ENCODE peak calls at places on chromosomes 1 and 21, in five cellular contexts. B, N, Z, C and M are unnamed samples. For H3K27me3 and H3K9me3, the result is how much of the 10 kb centered on the place peaks cover.

GRCh38 chr1:198669023-198669698 is 30.3 kb downstream of the PTPRC start:
- DNase-seq in B (peak), N (peak), Z (no peak), C (no peak), M (no peak)

GRCh38 chr1:236002572-236002971 is 62.3 kb downstream of the NID1 start:
- DNase-seq in B (no peak), N (no peak), Z (no peak), C (no peak), M (no peak)

GRCh38 chr1:45009956-45010854 is 919 bp downstream of the HECTD3 start:
- DNase-seq in B (peak), N (peak), Z (peak), C (no peak), M (peak)

GRCh38 chr1:151510020-151510405 is 1.2 kb upstream of the CGN start:
- DNase-seq in B (no peak), N (peak), Z (no peak), C (peak), M (peak)

GRCh38 chr1:64701071-64701470 is 43.8 kb upstream of the RAVER2 start:
- DNase-seq in B (peak), N (no peak), Z (no peak), C (no peak), M (no peak)

GRCh38 chr1:198638894-198639319 is at the start of gene PTPRC:
- DNase-seq in B (no peak), N (no peak), Z (no peak), C (no peak), M (no peak)

GRCh38 chr1:32927441-32927840 is 26.3 kb upstream of the TMEM54 start:
- DNase-seq in B (no peak), N (no peak), Z (no peak), C (no peak), M (no peak)

GRCh38 chr1:112674986-112675727 is 698 bp downstream of the MOV10 start:
- DNase-seq in B (peak), N (peak), Z (peak), C (no peak), M (no peak)

GRCh38 chr1:82162526-82163420 is 362.0 kb downstream of the ADGRL2 start:
- DNase-seq in B (no peak), N (no peak), Z (no peak), C (no peak), M (peak)

GRCh38 chr1:109569323-109569722 is 20.9 kb downstream of the GNAI3 start:
- DNase-seq in B (no peak), N (no peak), Z (no peak), C (no peak), M (no peak)

DNA sequence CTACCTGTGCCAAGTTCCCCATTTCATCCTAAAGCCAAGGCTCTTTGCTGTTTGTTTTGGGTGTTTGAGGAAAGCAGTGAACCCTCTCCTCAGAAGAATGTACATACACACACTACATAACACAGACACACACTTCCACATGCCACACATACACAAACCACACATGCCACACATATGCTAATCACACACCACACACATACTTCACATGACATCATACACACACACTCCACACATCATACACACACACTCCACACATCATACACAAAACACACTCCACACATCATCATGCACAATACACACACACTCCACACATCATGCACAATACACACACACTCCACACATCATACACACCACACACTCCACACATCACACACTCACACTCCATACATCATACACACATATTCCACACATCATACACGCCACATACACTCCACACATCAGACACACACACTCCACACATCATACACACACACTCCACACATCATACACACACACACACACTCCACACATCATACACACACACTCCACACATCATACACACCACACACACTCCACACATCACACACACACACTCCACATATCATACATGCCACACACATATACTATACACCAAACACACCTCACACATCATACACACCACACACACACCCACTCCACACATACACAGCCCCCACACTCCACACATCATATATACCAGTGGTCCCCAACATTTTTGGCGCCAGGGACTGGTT is 22.7 kb upstream of the ZNF436 start:
- DNase-seq in B (no peak), N (no peak), Z (no peak), C (no peak), M (no peak)
- H3K4me3 ChIP-seq in B (no peak), N (no peak), Z (no peak), C (no peak), M (no peak)

GRCh38 chr1:25620701-25621350 is 4.2 kb downstream of the MAN1C1 start:
- DNase-seq in B (no peak), N (no peak), Z (no peak), C (no peak), M (no peak)
- H3K27me3 ChIP-seq in B (under half), N (under half), Z (under half), C (under half), M (under half)

GRCh38 chr21:15370576-15370975 is 305.8 kb upstream of the NRIP1 start:
- DNase-seq in B (no peak), N (no peak), Z (no peak), C (no peak), M (no peak)

GRCh38 chr21:15367061-15367626 is 302.3 kb upstream of the NRIP1 start:
- DNase-seq in B (no peak), N (no peak), Z (no peak), C (peak), M (no peak)

GRCh38 chr21:15363921-15364320 is 299.1 kb upstream of the NRIP1 start:
- DNase-seq in B (peak), N (no peak), Z (no peak), C (no peak), M (no peak)

GRCh38 chr21:15362458-15362857 is 297.7 kb upstream of the NRIP1 start:
- DNase-seq in B (no peak), N (no peak), Z (no peak), C (no peak), M (no peak)

GRCh38 chr21:15365751-15366392 is 301.1 kb upstream of the NRIP1 start:
- DNase-seq in B (peak), N (peak), Z (no peak), C (no peak), M (no peak)
- H3K9me3 ChIP-seq in B (under half), N (under half), Z (under half), C (half or more), M (under half)

DNA sequence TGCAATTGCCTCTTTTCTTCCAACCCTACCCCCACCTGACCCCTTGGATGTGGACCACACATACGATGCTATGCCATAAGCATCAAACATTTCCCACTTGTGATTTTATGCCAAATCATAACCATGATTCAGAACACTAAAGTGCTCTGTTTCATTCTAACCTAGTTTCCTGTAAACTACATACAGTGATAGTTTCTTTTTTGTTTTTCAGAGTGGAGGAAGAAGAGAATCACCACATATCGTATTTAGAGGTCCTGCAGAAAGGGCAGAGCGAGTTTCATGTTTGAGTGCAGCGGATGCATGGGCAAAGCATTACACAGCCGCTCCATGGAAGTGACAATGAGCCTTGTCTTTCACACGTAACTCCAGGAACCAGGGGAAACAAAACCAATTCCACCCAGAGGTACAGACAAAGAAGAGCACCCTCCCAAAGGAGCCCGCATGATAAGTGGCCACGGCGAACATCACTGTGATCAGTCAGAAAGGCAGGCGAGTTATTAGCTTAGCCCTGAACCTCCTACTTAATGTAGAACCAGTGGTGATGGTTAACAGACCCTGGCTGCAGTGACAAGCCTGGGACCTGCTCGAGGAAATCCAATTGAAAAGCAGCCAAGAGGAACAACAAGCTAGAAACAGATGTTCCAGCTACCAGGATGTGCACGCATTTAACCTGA is 64.0 kb upstream of the ZNF281 start:
- DNase-seq in B (no peak), N (no peak), Z (no peak), C (no peak), M (no peak)
- H3K4me3 ChIP-seq in B (no peak), N (no peak), Z (no peak), C (no peak), M (no peak)

DNA sequence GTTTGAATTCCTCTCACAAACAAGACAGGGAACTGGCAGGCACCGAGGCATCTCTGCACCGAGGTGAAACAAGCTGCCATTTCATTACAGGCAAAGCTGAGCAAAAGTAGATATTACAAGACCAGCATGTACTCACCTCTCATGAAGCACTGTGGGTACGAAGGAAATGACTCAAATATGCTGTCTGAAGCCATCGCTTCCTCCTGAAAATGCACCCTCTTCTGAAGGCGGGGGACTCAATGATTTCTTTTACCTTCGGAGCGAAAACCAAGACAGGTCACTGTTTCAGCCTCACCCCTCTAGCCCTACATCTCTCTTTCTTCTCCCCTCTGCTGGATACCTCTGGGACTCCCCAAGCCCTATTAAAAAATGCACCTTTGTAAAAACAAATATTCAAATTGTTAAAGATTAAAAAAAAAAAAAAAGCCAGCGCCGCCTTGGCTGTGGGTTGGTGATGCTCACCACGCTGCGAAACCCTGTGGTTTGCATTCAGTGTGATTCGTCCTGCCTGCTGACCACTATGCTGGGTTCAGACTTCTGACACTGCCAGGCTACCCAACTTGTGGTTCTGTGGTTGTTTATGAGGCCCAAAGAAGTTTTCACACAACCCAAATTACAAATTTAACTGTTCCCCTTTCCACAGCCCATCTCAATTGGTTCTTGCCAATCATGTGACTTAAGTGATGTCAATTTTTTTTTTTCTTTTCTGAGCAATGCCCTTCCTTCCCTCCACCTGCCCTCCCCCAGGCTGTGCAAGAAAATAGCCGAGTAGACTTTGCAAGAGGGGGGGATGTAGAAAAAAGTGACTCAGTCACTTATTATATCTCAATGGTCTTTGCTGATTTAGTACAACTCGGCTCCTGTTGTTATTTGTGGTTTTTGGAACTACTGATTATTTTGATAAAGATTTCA is at the start of gene RUNX1:
- DNase-seq in B (peak), N (no peak), Z (no peak), C (no peak), M (no peak)
- H3K27me3 ChIP-seq in B (under half), N (under half), Z (under half), C (under half), M (under half)

GRCh38 chr1:3981746-3982505 is 81.9 kb upstream of the C1orf174 start:
- DNase-seq in B (no peak), N (no peak), Z (no peak), C (no peak), M (no peak)

GRCh38 chr1:3978196-3978927 is 78.3 kb upstream of the C1orf174 start:
- DNase-seq in B (no peak), N (no peak), Z (no peak), C (no peak), M (no peak)

GRCh38 chr1:3978928-3979325 is 78.9 kb upstream of the C1orf174 start:
- DNase-seq in B (no peak), N (no peak), Z (no peak), C (no peak), M (no peak)

GRCh38 chr1:3983181-3983580 is 83.1 kb upstream of the C1orf174 start:
- DNase-seq in B (no peak), N (no peak), Z (no peak), C (no peak), M (no peak)

GRCh38 chr1:3981261-3981660 is 81.2 kb upstream of the C1orf174 start:
- DNase-seq in B (no peak), N (no peak), Z (no peak), C (no peak), M (no peak)
- H3K9me3 ChIP-seq in B (under half), N (under half), Z (under half), C (under half), M (under half)

GRCh38 chr1:3368711-3369436 is 85.6 kb upstream of the ARHGEF16 start:
- DNase-seq in B (no peak), N (no peak), Z (no peak), C (no peak), M (no peak)

GRCh38 chr1:3366181-3367051 is 88.0 kb upstream of the ARHGEF16 start:
- DNase-seq in B (no peak), N (no peak), Z (no peak), C (no peak), M (no peak)

GRCh38 chr1:3367376-3367775 is 87.1 kb upstream of the ARHGEF16 start:
- DNase-seq in B (no peak), N (no peak), Z (no peak), C (no peak), M (no peak)

GRCh38 chr1:3369437-3370076 is 84.9 kb upstream of the ARHGEF16 start:
- DNase-seq in B (peak), N (peak), Z (no peak), C (no peak), M (no peak)

GRCh38 chr1:3368059-3368458 is 86.4 kb upstream of the ARHGEF16 start:
- DNase-seq in B (no peak), N (no peak), Z (peak), C (no peak), M (no peak)
- H3K4me3 ChIP-seq in B (no peak), N (no peak), Z (no peak), C (no peak), M (no peak)